ENCODE peak calls at places on chromosomes 6 and 20, in eight cellular contexts. One of them, this sample, is unnamed.

GRCh38 chr6:42315991-42316378 is 98.3 kb upstream of the MRPS10 start:
- DNase-seq in heart right ventricle: no peak
- DNase-seq in right atrium auricular region: no peak
- DNase-seq in upper lobe of right lung: no peak
- DNase-seq in progenitor cell of endocrine pancreas: no peak
- DNase-seq in astrocyte of the spinal cord: peak
- DNase-seq in body of pancreas: no peak
- DNase-seq in dorsolateral prefrontal cortex: no peak
- DNase-seq in this sample: peak

GRCh38 chr6:144469144-144469575 is 184.0 kb downstream of the UTRN start:
- DNase-seq in heart right ventricle: no peak
- DNase-seq in dorsolateral prefrontal cortex: no peak
- DNase-seq in astrocyte of the spinal cord: no peak
- DNase-seq in body of pancreas: no peak
- DNase-seq in progenitor cell of endocrine pancreas: no peak
- DNase-seq in upper lobe of right lung: no peak
- DNase-seq in right atrium auricular region: no peak
- DNase-seq in this sample: peak

GRCh38 chr6:167906899-167907298 is 80.2 kb downstream of the AFDN start:
- DNase-seq in heart right ventricle: peak
- DNase-seq in upper lobe of right lung: peak
- DNase-seq in progenitor cell of endocrine pancreas: no peak
- DNase-seq in dorsolateral prefrontal cortex: peak
- DNase-seq in astrocyte of the spinal cord: peak
- DNase-seq in body of pancreas: peak
- DNase-seq in right atrium auricular region: peak
- DNase-seq in this sample: no peak

GRCh38 chr20:41005361-41005729 is 23.3 kb upstream of the TOP1 start:
- DNase-seq in body of pancreas: peak
- DNase-seq in astrocyte of the spinal cord: peak
- DNase-seq in right atrium auricular region: peak
- DNase-seq in upper lobe of right lung: peak
- DNase-seq in progenitor cell of endocrine pancreas: no peak
- DNase-seq in dorsolateral prefrontal cortex: no peak
- DNase-seq in heart right ventricle: peak
- DNase-seq in this sample: peak

GRCh38 chr20:49603209-49603627 is 35.3 kb upstream of the PTGIS start:
- DNase-seq in right atrium auricular region: no peak
- DNase-seq in upper lobe of right lung: no peak
- DNase-seq in astrocyte of the spinal cord: peak
- DNase-seq in heart right ventricle: peak
- DNase-seq in dorsolateral prefrontal cortex: no peak
- DNase-seq in body of pancreas: peak
- DNase-seq in progenitor cell of endocrine pancreas: no peak
- DNase-seq in this sample: peak

GRCh38 chr20:5402903-5403531 is 86.3 kb upstream of the PROKR2 start:
- DNase-seq in heart right ventricle: no peak
- DNase-seq in right atrium auricular region: no peak
- DNase-seq in astrocyte of the spinal cord: no peak
- DNase-seq in upper lobe of right lung: no peak
- DNase-seq in dorsolateral prefrontal cortex: no peak
- DNase-seq in progenitor cell of endocrine pancreas: peak
- DNase-seq in body of pancreas: no peak
- DNase-seq in this sample: peak

GRCh38 chr6:51129043-51129442 is 310.4 kb downstream of the TFAP2B start:
- DNase-seq in dorsolateral prefrontal cortex: no peak
- DNase-seq in right atrium auricular region: no peak
- DNase-seq in body of pancreas: no peak
- DNase-seq in upper lobe of right lung: no peak
- DNase-seq in astrocyte of the spinal cord: no peak
- DNase-seq in heart right ventricle: no peak
- DNase-seq in progenitor cell of endocrine pancreas: no peak
- DNase-seq in this sample: no peak

GRCh38 chr20:61739832-61740118 is 325.9 kb downstream of the TAF4 start:
- DNase-seq in progenitor cell of endocrine pancreas: no peak
- DNase-seq in heart right ventricle: no peak
- DNase-seq in dorsolateral prefrontal cortex: no peak
- DNase-seq in upper lobe of right lung: no peak
- DNase-seq in right atrium auricular region: no peak
- DNase-seq in astrocyte of the spinal cord: no peak
- DNase-seq in body of pancreas: no peak
- DNase-seq in this sample: no peak

GRCh38 chr6:135451617-135452190 is 45.8 kb downstream of the AHI1 start:
- DNase-seq in body of pancreas: no peak
- DNase-seq in dorsolateral prefrontal cortex: no peak
- DNase-seq in right atrium auricular region: no peak
- DNase-seq in heart right ventricle: no peak
- DNase-seq in astrocyte of the spinal cord: peak
- DNase-seq in progenitor cell of endocrine pancreas: no peak
- DNase-seq in upper lobe of right lung: no peak
- DNase-seq in this sample: peak

GRCh38 chr6:118710616-118711015 is 59.2 kb upstream of the CEP85L start:
- DNase-seq in astrocyte of the spinal cord: no peak
- DNase-seq in body of pancreas: no peak
- DNase-seq in dorsolateral prefrontal cortex: no peak
- DNase-seq in upper lobe of right lung: no peak
- DNase-seq in progenitor cell of endocrine pancreas: no peak
- DNase-seq in heart right ventricle: no peak
- DNase-seq in right atrium auricular region: no peak
- DNase-seq in this sample: no peak

DNA sequence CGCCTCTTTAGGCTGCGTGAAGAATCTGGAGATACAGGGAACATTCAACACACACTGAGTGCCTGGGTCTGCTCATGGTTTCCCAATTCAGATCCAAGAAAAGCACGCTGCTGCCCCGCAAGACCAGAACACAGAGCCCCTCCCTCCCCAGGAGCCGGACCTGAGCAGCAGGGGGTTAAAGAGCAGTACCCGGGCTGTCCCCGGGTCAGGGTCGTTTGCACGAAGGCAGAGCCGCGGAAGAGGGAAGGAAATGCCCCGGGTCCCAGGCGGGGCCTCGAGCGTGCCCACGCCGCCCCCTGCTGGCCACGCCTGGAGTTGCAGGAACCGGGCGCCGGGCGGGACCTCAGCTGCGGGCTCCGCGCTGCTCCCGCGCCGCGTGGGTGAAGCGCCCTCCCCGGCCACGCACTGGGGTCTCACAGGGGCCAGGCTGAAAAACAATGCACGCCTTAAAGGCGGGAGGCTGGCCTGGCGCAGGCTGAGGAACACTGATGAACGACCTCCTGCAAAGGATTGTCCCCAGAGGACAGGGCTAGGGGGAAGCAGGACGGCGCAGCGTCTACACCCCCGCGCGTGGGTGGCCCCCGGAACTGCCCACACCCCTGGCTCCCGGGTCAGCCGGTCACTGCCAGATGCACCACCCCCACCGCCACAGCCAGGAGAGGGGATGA is 48.9 kb downstream of the ANKRD60 start:
- DNase-seq in right atrium auricular region: peak
- DNase-seq in heart right ventricle: peak
- DNase-seq in astrocyte of the spinal cord: peak
- DNase-seq in upper lobe of right lung: peak
- DNase-seq in progenitor cell of endocrine pancreas: peak
- DNase-seq in dorsolateral prefrontal cortex: peak
- DNase-seq in body of pancreas: peak
- DNase-seq in this sample: peak
- TF ChIP-seq CTCF in right atrium auricular region: peak
- TF ChIP-seq CTCF in heart right ventricle: peak
- TF ChIP-seq CTCF in astrocyte of the spinal cord: peak
- TF ChIP-seq CTCF in upper lobe of right lung: peak
- TF ChIP-seq CTCF in progenitor cell of endocrine pancreas: peak
- TF ChIP-seq CTCF in dorsolateral prefrontal cortex: peak
- TF ChIP-seq CTCF in body of pancreas: peak
- TF ChIP-seq CTCF in this sample: peak

GRCh38 chr20:7936735-7937078 is 3.6 kb downstream of the HAO1 start:
- DNase-seq in heart right ventricle: no peak
- DNase-seq in right atrium auricular region: no peak
- DNase-seq in progenitor cell of endocrine pancreas: no peak
- DNase-seq in dorsolateral prefrontal cortex: no peak
- DNase-seq in upper lobe of right lung: no peak
- DNase-seq in astrocyte of the spinal cord: no peak
- DNase-seq in body of pancreas: no peak
- DNase-seq in this sample: no peak
- TF ChIP-seq CTCF in heart right ventricle: no peak
- TF ChIP-seq CTCF in right atrium auricular region: no peak
- TF ChIP-seq CTCF in progenitor cell of endocrine pancreas: no peak
- TF ChIP-seq CTCF in dorsolateral prefrontal cortex: no peak
- TF ChIP-seq CTCF in upper lobe of right lung: no peak
- TF ChIP-seq CTCF in astrocyte of the spinal cord: no peak
- TF ChIP-seq CTCF in body of pancreas: no peak
- TF ChIP-seq CTCF in this sample: no peak

GRCh38 chr6:138428943-138429616 is 25.1 kb downstream of the HEBP2 start:
- DNase-seq in right atrium auricular region: no peak
- DNase-seq in astrocyte of the spinal cord: peak
- DNase-seq in heart right ventricle: no peak
- DNase-seq in upper lobe of right lung: no peak
- DNase-seq in body of pancreas: no peak
- DNase-seq in dorsolateral prefrontal cortex: no peak
- DNase-seq in progenitor cell of endocrine pancreas: no peak
- DNase-seq in this sample: peak
- TF ChIP-seq CTCF in right atrium auricular region: peak
- TF ChIP-seq CTCF in astrocyte of the spinal cord: peak
- TF ChIP-seq CTCF in heart right ventricle: peak
- TF ChIP-seq CTCF in upper lobe of right lung: peak
- TF ChIP-seq CTCF in body of pancreas: peak
- TF ChIP-seq CTCF in dorsolateral prefrontal cortex: peak
- TF ChIP-seq CTCF in progenitor cell of endocrine pancreas: peak
- TF ChIP-seq CTCF in this sample: peak

GRCh38 chr6:140979642-140980091 is 1153.1 kb upstream of the GJE1 start:
- DNase-seq in astrocyte of the spinal cord: peak
- DNase-seq in dorsolateral prefrontal cortex: no peak
- DNase-seq in right atrium auricular region: peak
- DNase-seq in body of pancreas: peak
- DNase-seq in upper lobe of right lung: no peak
- DNase-seq in progenitor cell of endocrine pancreas: no peak
- DNase-seq in heart right ventricle: peak
- DNase-seq in this sample: peak

GRCh38 chr6:140977425-140977824 is 1155.3 kb upstream of the GJE1 start:
- DNase-seq in astrocyte of the spinal cord: no peak
- DNase-seq in right atrium auricular region: no peak
- DNase-seq in upper lobe of right lung: no peak
- DNase-seq in body of pancreas: no peak
- DNase-seq in progenitor cell of endocrine pancreas: no peak
- DNase-seq in heart right ventricle: no peak
- DNase-seq in dorsolateral prefrontal cortex: no peak
- DNase-seq in this sample: peak

GRCh38 chr6:140985679-140986275 is 1146.9 kb upstream of the GJE1 start:
- DNase-seq in heart right ventricle: no peak
- DNase-seq in right atrium auricular region: no peak
- DNase-seq in dorsolateral prefrontal cortex: no peak
- DNase-seq in body of pancreas: no peak
- DNase-seq in astrocyte of the spinal cord: no peak
- DNase-seq in progenitor cell of endocrine pancreas: no peak
- DNase-seq in upper lobe of right lung: no peak
- DNase-seq in this sample: peak

GRCh38 chr6:140980265-140980887 is 1152.3 kb upstream of the GJE1 start:
- DNase-seq in progenitor cell of endocrine pancreas: no peak
- DNase-seq in astrocyte of the spinal cord: peak
- DNase-seq in upper lobe of right lung: no peak
- DNase-seq in heart right ventricle: no peak
- DNase-seq in right atrium auricular region: no peak
- DNase-seq in body of pancreas: no peak
- DNase-seq in dorsolateral prefrontal cortex: no peak
- DNase-seq in this sample: peak
- TF ChIP-seq CTCF in progenitor cell of endocrine pancreas: no peak
- TF ChIP-seq CTCF in astrocyte of the spinal cord: no peak
- TF ChIP-seq CTCF in upper lobe of right lung: no peak
- TF ChIP-seq CTCF in heart right ventricle: peak
- TF ChIP-seq CTCF in right atrium auricular region: peak
- TF ChIP-seq CTCF in body of pancreas: no peak
- TF ChIP-seq CTCF in dorsolateral prefrontal cortex: no peak
- TF ChIP-seq CTCF in this sample: peak

GRCh38 chr6:110178626-110179405 is 654 bp downstream of the WASF1 start:
- DNase-seq in body of pancreas: peak
- DNase-seq in astrocyte of the spinal cord: peak
- DNase-seq in right atrium auricular region: peak
- DNase-seq in heart right ventricle: peak
- DNase-seq in dorsolateral prefrontal cortex: peak
- DNase-seq in progenitor cell of endocrine pancreas: peak
- DNase-seq in upper lobe of right lung: peak
- DNase-seq in this sample: peak
- TF ChIP-seq CTCF in body of pancreas: peak
- TF ChIP-seq CTCF in astrocyte of the spinal cord: peak
- TF ChIP-seq CTCF in right atrium auricular region: peak
- TF ChIP-seq CTCF in heart right ventricle: peak
- TF ChIP-seq CTCF in dorsolateral prefrontal cortex: peak
- TF ChIP-seq CTCF in progenitor cell of endocrine pancreas: peak
- TF ChIP-seq CTCF in upper lobe of right lung: peak
- TF ChIP-seq CTCF in this sample: peak

GRCh38 chr6:156451726-156452125 is 325.5 kb upstream of the ARID1B start:
- DNase-seq in body of pancreas: no peak
- DNase-seq in astrocyte of the spinal cord: no peak
- DNase-seq in right atrium auricular region: no peak
- DNase-seq in progenitor cell of endocrine pancreas: no peak
- DNase-seq in heart right ventricle: no peak
- DNase-seq in upper lobe of right lung: no peak
- DNase-seq in dorsolateral prefrontal cortex: no peak
- DNase-seq in this sample: no peak

GRCh38 chr6:156451088-156451487 is 326.1 kb upstream of the ARID1B start:
- DNase-seq in progenitor cell of endocrine pancreas: no peak
- DNase-seq in right atrium auricular region: no peak
- DNase-seq in upper lobe of right lung: no peak
- DNase-seq in body of pancreas: no peak
- DNase-seq in dorsolateral prefrontal cortex: no peak
- DNase-seq in heart right ventricle: no peak
- DNase-seq in astrocyte of the spinal cord: no peak
- DNase-seq in this sample: no peak

GRCh38 chr6:156449569-156449968 is 327.6 kb upstream of the ARID1B start:
- DNase-seq in astrocyte of the spinal cord: no peak
- DNase-seq in body of pancreas: no peak
- DNase-seq in progenitor cell of endocrine pancreas: no peak
- DNase-seq in upper lobe of right lung: no peak
- DNase-seq in right atrium auricular region: no peak
- DNase-seq in heart right ventricle: no peak
- DNase-seq in dorsolateral prefrontal cortex: no peak
- DNase-seq in this sample: no peak

GRCh38 chr6:156450421-156450820 is 326.8 kb upstream of the ARID1B start:
- DNase-seq in heart right ventricle: no peak
- DNase-seq in astrocyte of the spinal cord: no peak
- DNase-seq in dorsolateral prefrontal cortex: no peak
- DNase-seq in right atrium auricular region: no peak
- DNase-seq in progenitor cell of endocrine pancreas: no peak
- DNase-seq in upper lobe of right lung: no peak
- DNase-seq in body of pancreas: no peak
- DNase-seq in this sample: no peak

GRCh38 chr6:156449128-156449527 is 328.1 kb upstream of the ARID1B start:
- DNase-seq in heart right ventricle: no peak
- DNase-seq in dorsolateral prefrontal cortex: no peak
- DNase-seq in body of pancreas: peak
- DNase-seq in astrocyte of the spinal cord: no peak
- DNase-seq in right atrium auricular region: no peak
- DNase-seq in progenitor cell of endocrine pancreas: no peak
- DNase-seq in upper lobe of right lung: no peak
- DNase-seq in this sample: no peak
- TF ChIP-seq CTCF in heart right ventricle: no peak
- TF ChIP-seq CTCF in dorsolateral prefrontal cortex: no peak
- TF ChIP-seq CTCF in body of pancreas: peak
- TF ChIP-seq CTCF in astrocyte of the spinal cord: no peak
- TF ChIP-seq CTCF in right atrium auricular region: no peak
- TF ChIP-seq CTCF in progenitor cell of endocrine pancreas: no peak
- TF ChIP-seq CTCF in upper lobe of right lung: no peak
- TF ChIP-seq CTCF in this sample: no peak